ENCODE peak calls at places on chromosomes 4 and X, in four cellular contexts. One of them, this sample, is unnamed.

GRCh38 chrX:20204354-20204753 is 62.4 kb downstream of the RPS6KA3 start:
- DNase-seq in pancreas: no peak
- DNase-seq in progenitor cell of endocrine pancreas: no peak
- DNase-seq in heart left ventricle: no peak
- DNase-seq in this sample: no peak

GRCh38 chr4:34046580-34046979 is 2197.7 kb downstream of the ARAP2 start:
- DNase-seq in pancreas: no peak
- DNase-seq in progenitor cell of endocrine pancreas: no peak
- DNase-seq in heart left ventricle: no peak
- DNase-seq in this sample: no peak

GRCh38 chrX:72123471-72124185 is 8.1 kb downstream of the RTL5 start:
- DNase-seq in pancreas: no peak
- DNase-seq in progenitor cell of endocrine pancreas: no peak
- DNase-seq in heart left ventricle: peak
- DNase-seq in this sample: no peak

GRCh38 chr4:120869511-120870278 is 52.8 kb downstream of the PRDM5 start:
- DNase-seq in pancreas: no peak
- DNase-seq in progenitor cell of endocrine pancreas: no peak
- DNase-seq in heart left ventricle: no peak
- DNase-seq in this sample: no peak

GRCh38 chr4:86595426-86595805 is 1.3 kb downstream of the PTPN13 start:
- DNase-seq in pancreas: no peak
- DNase-seq in progenitor cell of endocrine pancreas: no peak
- DNase-seq in heart left ventricle: no peak
- DNase-seq in this sample: no peak

GRCh38 chrX:43448688-43449087 is 207.4 kb upstream of the MAOA start:
- DNase-seq in pancreas: no peak
- DNase-seq in progenitor cell of endocrine pancreas: no peak
- DNase-seq in heart left ventricle: no peak
- DNase-seq in this sample: no peak

GRCh38 chrX:78237127-78237526 is 90.3 kb downstream of the CYSLTR1 start:
- DNase-seq in pancreas: no peak
- DNase-seq in progenitor cell of endocrine pancreas: no peak
- DNase-seq in heart left ventricle: no peak
- DNase-seq in this sample: no peak

GRCh38 chr4:83855044-83855443 is 319.1 kb downstream of the GPAT3 start:
- DNase-seq in pancreas: no peak
- DNase-seq in progenitor cell of endocrine pancreas: no peak
- DNase-seq in heart left ventricle: no peak
- DNase-seq in this sample: no peak

GRCh38 chr4:156538210-156538609 is 433.4 kb downstream of the PDGFC start:
- DNase-seq in pancreas: no peak
- DNase-seq in progenitor cell of endocrine pancreas: no peak
- DNase-seq in heart left ventricle: no peak
- DNase-seq in this sample: no peak

GRCh38 chr4:113145519-113146291 is 96.3 kb downstream of the ANK2 start:
- DNase-seq in pancreas: no peak
- DNase-seq in progenitor cell of endocrine pancreas: no peak
- DNase-seq in heart left ventricle: peak
- DNase-seq in this sample: no peak

GRCh38 chrX:40094041-40094899 is 3.5 kb downstream of the BCOR start:
- DNase-seq in pancreas: no peak
- DNase-seq in progenitor cell of endocrine pancreas: no peak
- DNase-seq in heart left ventricle: peak
- DNase-seq in this sample: no peak

GRCh38 chrX:148290937-148291336 is 209.5 kb upstream of the AFF2 start:
- DNase-seq in pancreas: no peak
- DNase-seq in progenitor cell of endocrine pancreas: no peak
- DNase-seq in heart left ventricle: no peak
- DNase-seq in this sample: no peak

GRCh38 chr4:78293841-78294301 is 236.7 kb downstream of the FRAS1 start:
- DNase-seq in pancreas: no peak
- DNase-seq in progenitor cell of endocrine pancreas: no peak
- DNase-seq in heart left ventricle: no peak
- DNase-seq in this sample: no peak

GRCh38 chr4:159401791-159402380 is 299.0 kb downstream of the RAPGEF2 start:
- DNase-seq in pancreas: no peak
- DNase-seq in progenitor cell of endocrine pancreas: no peak
- DNase-seq in heart left ventricle: no peak
- DNase-seq in this sample: no peak

GRCh38 chr4:121146530-121146929 is 17.6 kb downstream of the TNIP3 start:
- DNase-seq in pancreas: no peak
- DNase-seq in progenitor cell of endocrine pancreas: no peak
- DNase-seq in heart left ventricle: no peak
- DNase-seq in this sample: no peak

GRCh38 chrX:88560673-88561330 is 186.2 kb upstream of the CPXCR1 start:
- DNase-seq in pancreas: no peak
- DNase-seq in progenitor cell of endocrine pancreas: no peak
- DNase-seq in heart left ventricle: no peak
- DNase-seq in this sample: no peak

GRCh38 chr4:169795585-169795984 is 37.8 kb upstream of the HPF1 start:
- DNase-seq in pancreas: no peak
- DNase-seq in progenitor cell of endocrine pancreas: no peak
- DNase-seq in heart left ventricle: no peak
- DNase-seq in this sample: no peak

GRCh38 chr4:106194801-106195200 is 121.2 kb downstream of the TBCK start:
- DNase-seq in pancreas: no peak
- DNase-seq in progenitor cell of endocrine pancreas: no peak
- DNase-seq in heart left ventricle: no peak
- DNase-seq in this sample: no peak

GRCh38 chrX:136767104-136767941 is 13.4 kb downstream of the ARHGEF6 start:
- DNase-seq in pancreas: peak
- DNase-seq in progenitor cell of endocrine pancreas: peak
- DNase-seq in heart left ventricle: peak
- DNase-seq in this sample: peak

GRCh38 chr4:86670739-86671138 is 76.6 kb downstream of the PTPN13 start:
- DNase-seq in pancreas: no peak
- DNase-seq in progenitor cell of endocrine pancreas: no peak
- DNase-seq in heart left ventricle: no peak
- DNase-seq in this sample: no peak

GRCh38 chr4:181350578-181351420 is 892.4 kb upstream of the TENM3 start:
- DNase-seq in pancreas: no peak
- DNase-seq in progenitor cell of endocrine pancreas: no peak
- DNase-seq in heart left ventricle: no peak
- DNase-seq in this sample: no peak

GRCh38 chr4:140996757-140997156 is 136.5 kb downstream of the RNF150 start:
- DNase-seq in pancreas: no peak
- DNase-seq in progenitor cell of endocrine pancreas: no peak
- DNase-seq in heart left ventricle: no peak
- DNase-seq in this sample: no peak

GRCh38 chrX:125203737-125204578 is 115.7 kb upstream of the TEX13C start:
- DNase-seq in pancreas: no peak
- DNase-seq in progenitor cell of endocrine pancreas: peak
- DNase-seq in heart left ventricle: peak
- DNase-seq in this sample: peak

GRCh38 chrX:9518896-9519295 is 54.0 kb downstream of the TBL1X start:
- DNase-seq in pancreas: no peak
- DNase-seq in progenitor cell of endocrine pancreas: no peak
- DNase-seq in heart left ventricle: no peak
- DNase-seq in this sample: no peak

GRCh38 chr4:93731448-93731847 is 97.1 kb upstream of the ATOH1 start:
- DNase-seq in pancreas: no peak
- DNase-seq in progenitor cell of endocrine pancreas: no peak
- DNase-seq in heart left ventricle: no peak
- DNase-seq in this sample: no peak

GRCh38 chr4:16952896-16953605 is 54.6 kb upstream of the LDB2 start:
- DNase-seq in pancreas: no peak
- DNase-seq in progenitor cell of endocrine pancreas: no peak
- DNase-seq in heart left ventricle: no peak
- DNase-seq in this sample: no peak

GRCh38 chr4:185535818-185536729 is 767 bp upstream of the PDLIM3 start:
- DNase-seq in pancreas: no peak
- DNase-seq in progenitor cell of endocrine pancreas: no peak
- DNase-seq in heart left ventricle: no peak
- DNase-seq in this sample: no peak

GRCh38 chr4:7352486-7352885 is 82.2 kb downstream of the PSAPL1 start:
- DNase-seq in pancreas: no peak
- DNase-seq in progenitor cell of endocrine pancreas: no peak
- DNase-seq in heart left ventricle: peak
- DNase-seq in this sample: no peak

GRCh38 chr4:109424093-109424818 is 9.4 kb upstream of the SEC24B start:
- DNase-seq in pancreas: no peak
- DNase-seq in progenitor cell of endocrine pancreas: no peak
- DNase-seq in heart left ventricle: no peak
- DNase-seq in this sample: no peak

GRCh38 chrX:68829594-68830485 is 1.0 kb downstream of the EFNB1 start:
- DNase-seq in pancreas: no peak
- DNase-seq in progenitor cell of endocrine pancreas: no peak
- DNase-seq in heart left ventricle: no peak
- DNase-seq in this sample: peak

GRCh38 chr4:16704488-16704887 is 194.0 kb downstream of the LDB2 start:
- DNase-seq in pancreas: no peak
- DNase-seq in progenitor cell of endocrine pancreas: no peak
- DNase-seq in heart left ventricle: no peak
- DNase-seq in this sample: no peak

This sample was measured in stimulated activated naive CD8-positive, alpha-beta T cell treated with anti-CD3 and anti-CD28 coated beads, Interleukin-15, Interleukin-2, amounts not matched to agents 100 U/mL and 50 U/mL, for 24 hours.